ENCODE peak calls at places on chromosomes 4 and X, in eight cellular contexts. One of them, this sample, is unnamed. For H3K4me1, the result is how much of the 10 kb centered on the place peaks cover.

GRCh38 chrX:87236836-87237235 is 280.8 kb upstream of the KLHL4 start:
- DNase-seq in psoas muscle: no peak
- DNase-seq in sigmoid colon: no peak
- DNase-seq in heart right ventricle: no peak
- DNase-seq in cardiac muscle cell: no peak
- DNase-seq in PC-3: no peak
- DNase-seq in left lung: no peak
- DNase-seq in uterus: no peak
- DNase-seq in this sample: no peak

GRCh38 chr4:140085062-140085622 is 68.8 kb downstream of the MAML3 start:
- DNase-seq in uterus: no peak
- DNase-seq in sigmoid colon: no peak
- DNase-seq in cardiac muscle cell: no peak
- DNase-seq in left lung: no peak
- DNase-seq in psoas muscle: no peak
- DNase-seq in heart right ventricle: no peak
- DNase-seq in PC-3: peak
- DNase-seq in this sample: peak

GRCh38 chrX:153554519-153555167 is 37.2 kb downstream of the ATP2B3 start:
- DNase-seq in sigmoid colon: peak
- DNase-seq in PC-3: peak
- DNase-seq in uterus: peak
- DNase-seq in heart right ventricle: peak
- DNase-seq in psoas muscle: peak
- DNase-seq in left lung: peak
- DNase-seq in cardiac muscle cell: peak
- DNase-seq in this sample: peak

GRCh38 chr4:25879991-25880641 is 17.3 kb upstream of the SEL1L3 start:
- DNase-seq in sigmoid colon: no peak
- DNase-seq in uterus: no peak
- DNase-seq in heart right ventricle: no peak
- DNase-seq in left lung: no peak
- DNase-seq in psoas muscle: no peak
- DNase-seq in cardiac muscle cell: no peak
- DNase-seq in PC-3: no peak
- DNase-seq in this sample: no peak

GRCh38 chrX:56733459-56734046 is 4.5 kb downstream of the NBDY start:
- DNase-seq in left lung: no peak
- DNase-seq in sigmoid colon: peak
- DNase-seq in psoas muscle: no peak
- DNase-seq in heart right ventricle: peak
- DNase-seq in cardiac muscle cell: peak
- DNase-seq in uterus: peak
- DNase-seq in PC-3: peak
- DNase-seq in this sample: peak

GRCh38 chr4:74006009-74006476 is 7.6 kb upstream of the CXCL5 start:
- DNase-seq in heart right ventricle: no peak
- DNase-seq in sigmoid colon: no peak
- DNase-seq in PC-3: peak
- DNase-seq in left lung: no peak
- DNase-seq in cardiac muscle cell: no peak
- DNase-seq in uterus: no peak
- DNase-seq in psoas muscle: no peak
- DNase-seq in this sample: no peak

GRCh38 chrX:71098951-71099506 is 3.4 kb downstream of the FOXO4 start:
- DNase-seq in left lung: no peak
- DNase-seq in sigmoid colon: no peak
- DNase-seq in psoas muscle: no peak
- DNase-seq in PC-3: no peak
- DNase-seq in heart right ventricle: no peak
- DNase-seq in uterus: no peak
- DNase-seq in cardiac muscle cell: no peak
- DNase-seq in this sample: no peak

GRCh38 chr4:151192556-151193235 is 84.3 kb upstream of the PRSS48 start:
- DNase-seq in cardiac muscle cell: no peak
- DNase-seq in PC-3: no peak
- DNase-seq in heart right ventricle: no peak
- DNase-seq in psoas muscle: no peak
- DNase-seq in sigmoid colon: no peak
- DNase-seq in left lung: no peak
- DNase-seq in uterus: no peak
- DNase-seq in this sample: no peak

GRCh38 chrX:16743604-16744325 is 24.4 kb downstream of the SYAP1 start:
- DNase-seq in cardiac muscle cell: no peak
- DNase-seq in PC-3: peak
- DNase-seq in uterus: no peak
- DNase-seq in heart right ventricle: no peak
- DNase-seq in sigmoid colon: no peak
- DNase-seq in psoas muscle: no peak
- DNase-seq in left lung: no peak
- DNase-seq in this sample: no peak

GRCh38 chr4:168522371-168522770 is 25.5 kb downstream of the PALLD start:
- DNase-seq in psoas muscle: no peak
- DNase-seq in sigmoid colon: no peak
- DNase-seq in cardiac muscle cell: no peak
- DNase-seq in uterus: no peak
- DNase-seq in heart right ventricle: no peak
- DNase-seq in left lung: no peak
- DNase-seq in PC-3: no peak
- DNase-seq in this sample: no peak

GRCh38 chr4:169200361-169201030 is 70.3 kb downstream of the SH3RF1 start:
- DNase-seq in PC-3: peak
- DNase-seq in psoas muscle: no peak
- DNase-seq in sigmoid colon: no peak
- DNase-seq in cardiac muscle cell: no peak
- DNase-seq in left lung: no peak
- DNase-seq in heart right ventricle: no peak
- DNase-seq in uterus: no peak
- DNase-seq in this sample: no peak

GRCh38 chr4:106717094-106717493 is 319.0 kb downstream of the DKK2 start:
- DNase-seq in PC-3: no peak
- DNase-seq in sigmoid colon: no peak
- DNase-seq in psoas muscle: no peak
- DNase-seq in uterus: no peak
- DNase-seq in cardiac muscle cell: no peak
- DNase-seq in left lung: no peak
- DNase-seq in heart right ventricle: no peak
- DNase-seq in this sample: no peak

GRCh38 chrX:71950066-71950465 is 39.4 kb downstream of the NHSL2 start:
- DNase-seq in left lung: no peak
- DNase-seq in heart right ventricle: no peak
- DNase-seq in PC-3: no peak
- DNase-seq in sigmoid colon: no peak
- DNase-seq in uterus: no peak
- DNase-seq in cardiac muscle cell: no peak
- DNase-seq in psoas muscle: no peak
- DNase-seq in this sample: no peak

GRCh38 chr4:30719363-30720020 is 677 bp upstream of the PCDH7 start:
- DNase-seq in sigmoid colon: peak
- DNase-seq in psoas muscle: peak
- DNase-seq in PC-3: peak
- DNase-seq in cardiac muscle cell: peak
- DNase-seq in left lung: peak
- DNase-seq in heart right ventricle: peak
- DNase-seq in uterus: peak
- DNase-seq in this sample: peak

GRCh38 chrX:122934131-122934530 is 249.9 kb upstream of the GRIA3 start:
- DNase-seq in psoas muscle: no peak
- DNase-seq in cardiac muscle cell: no peak
- DNase-seq in left lung: no peak
- DNase-seq in heart right ventricle: no peak
- DNase-seq in sigmoid colon: no peak
- DNase-seq in PC-3: no peak
- DNase-seq in uterus: no peak
- DNase-seq in this sample: no peak

GRCh38 chr4:117968606-117969005 is 65.7 kb upstream of the NDST3 start:
- DNase-seq in uterus: no peak
- DNase-seq in psoas muscle: no peak
- DNase-seq in sigmoid colon: no peak
- DNase-seq in PC-3: no peak
- DNase-seq in cardiac muscle cell: no peak
- DNase-seq in heart right ventricle: no peak
- DNase-seq in left lung: no peak
- DNase-seq in this sample: no peak

GRCh38 chr4:42078184-42078801 is 74.2 kb downstream of the BEND4 start:
- DNase-seq in left lung: no peak
- DNase-seq in cardiac muscle cell: no peak
- DNase-seq in heart right ventricle: no peak
- DNase-seq in PC-3: no peak
- DNase-seq in uterus: no peak
- DNase-seq in psoas muscle: no peak
- DNase-seq in sigmoid colon: no peak
- DNase-seq in this sample: no peak

GRCh38 chr4:76539979-76540378 is 105.0 kb downstream of the SHROOM3 start:
- DNase-seq in PC-3: no peak
- DNase-seq in psoas muscle: no peak
- DNase-seq in uterus: no peak
- DNase-seq in sigmoid colon: no peak
- DNase-seq in cardiac muscle cell: peak
- DNase-seq in left lung: no peak
- DNase-seq in heart right ventricle: no peak
- DNase-seq in this sample: peak

GRCh38 chr4:76545161-76545884 is 110.3 kb downstream of the SHROOM3 start:
- DNase-seq in PC-3: peak
- DNase-seq in heart right ventricle: no peak
- DNase-seq in psoas muscle: no peak
- DNase-seq in left lung: no peak
- DNase-seq in sigmoid colon: no peak
- DNase-seq in uterus: no peak
- DNase-seq in cardiac muscle cell: no peak
- DNase-seq in this sample: no peak

GRCh38 chr4:76546282-76547166 is 111.5 kb downstream of the SHROOM3 start:
- DNase-seq in cardiac muscle cell: no peak
- DNase-seq in heart right ventricle: no peak
- DNase-seq in psoas muscle: no peak
- DNase-seq in left lung: peak
- DNase-seq in uterus: peak
- DNase-seq in PC-3: peak
- DNase-seq in sigmoid colon: no peak
- DNase-seq in this sample: no peak

GRCh38 chr4:76540496-76540895 is 105.5 kb downstream of the SHROOM3 start:
- DNase-seq in left lung: no peak
- DNase-seq in uterus: no peak
- DNase-seq in PC-3: no peak
- DNase-seq in psoas muscle: no peak
- DNase-seq in heart right ventricle: no peak
- DNase-seq in cardiac muscle cell: no peak
- DNase-seq in sigmoid colon: no peak
- DNase-seq in this sample: no peak

GRCh38 chr4:76543378-76543777 is 108.3 kb downstream of the SHROOM3 start:
- DNase-seq in left lung: no peak
- DNase-seq in sigmoid colon: no peak
- DNase-seq in heart right ventricle: no peak
- DNase-seq in PC-3: no peak
- DNase-seq in psoas muscle: no peak
- DNase-seq in cardiac muscle cell: no peak
- DNase-seq in uterus: no peak
- DNase-seq in this sample: no peak
- H3K4me1 ChIP-seq in left lung: under half
- H3K4me1 ChIP-seq in sigmoid colon: under half
- H3K4me1 ChIP-seq in heart right ventricle: under half
- H3K4me1 ChIP-seq in PC-3: under half
- H3K4me1 ChIP-seq in psoas muscle: under half
- H3K4me1 ChIP-seq in cardiac muscle cell: under half
- H3K4me1 ChIP-seq in uterus: under half
- H3K4me1 ChIP-seq in this sample: under half

DNA sequence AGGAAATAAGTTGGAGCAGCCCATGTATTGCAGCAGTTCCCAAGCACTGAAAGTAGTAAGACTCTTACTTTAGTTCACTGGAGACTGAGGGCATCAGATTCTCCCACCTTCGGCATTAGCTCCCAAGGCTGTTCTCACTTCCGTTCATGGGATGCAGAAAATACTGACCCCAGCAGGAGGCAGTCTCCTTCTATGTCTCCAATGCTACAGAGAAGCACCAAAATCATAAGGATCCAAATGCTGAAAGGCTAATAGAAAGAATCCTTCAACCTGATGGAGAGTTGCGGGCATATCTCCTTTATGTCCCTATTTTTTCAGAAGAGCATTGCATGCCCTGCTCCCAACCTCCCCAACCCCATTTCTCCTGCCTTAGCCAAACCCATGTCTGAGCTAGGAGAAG is 32.4 kb downstream of the ADH7 start:
- DNase-seq in left lung: no peak
- DNase-seq in heart right ventricle: no peak
- DNase-seq in sigmoid colon: no peak
- DNase-seq in PC-3: no peak
- DNase-seq in psoas muscle: no peak
- DNase-seq in cardiac muscle cell: no peak
- DNase-seq in uterus: no peak
- DNase-seq in this sample: no peak
- TF ChIP-seq CTCF in left lung: no peak
- TF ChIP-seq CTCF in heart right ventricle: no peak
- TF ChIP-seq CTCF in sigmoid colon: no peak
- TF ChIP-seq CTCF in PC-3: no peak
- TF ChIP-seq CTCF in psoas muscle: no peak
- TF ChIP-seq CTCF in cardiac muscle cell: no peak
- TF ChIP-seq CTCF in uterus: no peak
- TF ChIP-seq CTCF in this sample: no peak

DNA sequence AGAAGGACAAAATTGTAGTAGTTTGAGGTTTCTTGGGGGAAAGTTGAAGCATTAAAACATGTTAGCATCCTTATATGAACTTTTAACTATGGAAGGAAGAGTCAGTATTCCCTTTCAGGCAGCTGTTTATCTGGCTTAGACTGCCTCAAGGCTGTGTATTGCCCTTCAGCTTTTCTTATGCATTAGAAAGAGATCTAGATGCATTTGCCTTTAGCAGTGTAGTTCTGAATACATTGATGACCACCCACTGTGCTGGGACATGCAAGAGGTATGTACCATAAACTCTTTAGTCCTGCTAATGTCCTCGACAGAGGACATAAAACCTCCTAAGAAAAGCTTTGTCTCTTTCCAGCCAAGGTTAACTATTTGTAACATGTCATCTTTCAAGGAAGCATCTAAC is 2.9 kb downstream of the FAM200B start:
- DNase-seq in cardiac muscle cell: no peak
- DNase-seq in uterus: no peak
- DNase-seq in psoas muscle: no peak
- DNase-seq in sigmoid colon: no peak
- DNase-seq in PC-3: no peak
- DNase-seq in heart right ventricle: no peak
- DNase-seq in left lung: no peak
- DNase-seq in this sample: no peak
- H3K4me3 ChIP-seq in cardiac muscle cell: no peak
- H3K4me3 ChIP-seq in uterus: no peak
- H3K4me3 ChIP-seq in psoas muscle: no peak
- H3K4me3 ChIP-seq in sigmoid colon: no peak
- H3K4me3 ChIP-seq in PC-3: no peak
- H3K4me3 ChIP-seq in heart right ventricle: no peak
- H3K4me3 ChIP-seq in left lung: no peak
- H3K4me3 ChIP-seq in this sample: no peak

DNA sequence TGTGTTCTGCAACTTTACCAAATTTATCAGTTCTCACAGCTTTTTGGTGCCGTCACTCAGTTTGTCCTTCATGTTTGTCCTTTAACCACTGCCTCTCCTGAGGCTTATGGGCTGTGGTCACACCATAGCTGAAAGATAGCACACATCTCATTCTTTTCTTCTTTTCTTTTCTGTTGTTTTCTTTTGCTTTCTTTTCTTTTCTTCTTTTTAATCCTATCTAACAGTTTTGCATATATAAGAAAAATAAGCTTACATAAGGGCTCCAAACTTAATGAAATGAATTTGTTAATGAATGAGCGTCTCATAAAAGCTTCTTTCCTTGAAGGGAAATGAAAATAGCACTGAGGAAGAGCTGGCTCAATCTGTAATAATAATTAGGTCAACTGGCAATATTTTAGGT is 1061.2 kb downstream of the PCDH18 start:
- DNase-seq in left lung: no peak
- DNase-seq in cardiac muscle cell: no peak
- DNase-seq in sigmoid colon: no peak
- DNase-seq in PC-3: no peak
- DNase-seq in uterus: no peak
- DNase-seq in heart right ventricle: no peak
- DNase-seq in psoas muscle: no peak
- DNase-seq in this sample: no peak
- H3K4me1 ChIP-seq in left lung: under half
- H3K4me1 ChIP-seq in cardiac muscle cell: under half
- H3K4me1 ChIP-seq in sigmoid colon: under half
- H3K4me1 ChIP-seq in PC-3: under half
- H3K4me1 ChIP-seq in uterus: under half
- H3K4me1 ChIP-seq in heart right ventricle: under half
- H3K4me1 ChIP-seq in psoas muscle: under half
- H3K4me1 ChIP-seq in this sample: under half